ENCODE peak calls at places on chromosomes 5 and 9, in four cellular contexts. One of them, this sample, is unnamed.

GRCh38 chr9:16544842-16545241 is 325.6 kb downstream of the BNC2 start:
- DNase-seq in naive thymus-derived CD4-positive, alpha-beta T cell: no peak
- DNase-seq in small intestine: peak
- DNase-seq in skeletal muscle cell: no peak
- DNase-seq in this sample: no peak

GRCh38 chr9:125438506-125439433 is 177.1 kb downstream of the GAPVD1 start:
- DNase-seq in naive thymus-derived CD4-positive, alpha-beta T cell: no peak
- DNase-seq in skeletal muscle cell: no peak
- DNase-seq in small intestine: no peak
- DNase-seq in this sample: no peak

GRCh38 chr9:112430006-112430522 is 50.2 kb downstream of the HSDL2 start:
- DNase-seq in small intestine: no peak
- DNase-seq in naive thymus-derived CD4-positive, alpha-beta T cell: no peak
- DNase-seq in skeletal muscle cell: no peak
- DNase-seq in this sample: no peak

GRCh38 chr5:36029914-36030313 is 36.8 kb downstream of the UGT3A2 start:
- DNase-seq in skeletal muscle cell: no peak
- DNase-seq in small intestine: no peak
- DNase-seq in naive thymus-derived CD4-positive, alpha-beta T cell: no peak
- DNase-seq in this sample: no peak

GRCh38 chr9:128532581-128532980 is 19.8 kb upstream of the SPTAN1 start:
- DNase-seq in naive thymus-derived CD4-positive, alpha-beta T cell: no peak
- DNase-seq in skeletal muscle cell: no peak
- DNase-seq in small intestine: no peak
- DNase-seq in this sample: no peak

GRCh38 chr9:127985011-127985410 is 4.2 kb upstream of the EEIG1 start:
- DNase-seq in naive thymus-derived CD4-positive, alpha-beta T cell: no peak
- DNase-seq in small intestine: no peak
- DNase-seq in skeletal muscle cell: no peak
- DNase-seq in this sample: no peak

GRCh38 chr5:79122963-79123362 is 11.4 kb downstream of the BHMT start:
- DNase-seq in naive thymus-derived CD4-positive, alpha-beta T cell: no peak
- DNase-seq in small intestine: no peak
- DNase-seq in skeletal muscle cell: no peak
- DNase-seq in this sample: no peak

GRCh38 chr9:115980502-115980901 is 173.1 kb upstream of the PAPPA start:
- DNase-seq in small intestine: no peak
- DNase-seq in naive thymus-derived CD4-positive, alpha-beta T cell: no peak
- DNase-seq in skeletal muscle cell: no peak
- DNase-seq in this sample: no peak

GRCh38 chr5:5540065-5540464 is 117.6 kb downstream of the ICE1 start:
- DNase-seq in skeletal muscle cell: no peak
- DNase-seq in small intestine: no peak
- DNase-seq in naive thymus-derived CD4-positive, alpha-beta T cell: no peak
- DNase-seq in this sample: no peak

GRCh38 chr5:29508131-29508530 is 1685.4 kb upstream of the CDH6 start:
- DNase-seq in small intestine: no peak
- DNase-seq in naive thymus-derived CD4-positive, alpha-beta T cell: no peak
- DNase-seq in skeletal muscle cell: no peak
- DNase-seq in this sample: no peak

GRCh38 chr5:112862085-112862484 is 998 bp downstream of the SRP19 start:
- DNase-seq in small intestine: no peak
- DNase-seq in skeletal muscle cell: no peak
- DNase-seq in naive thymus-derived CD4-positive, alpha-beta T cell: no peak
- DNase-seq in this sample: no peak

GRCh38 chr5:88656196-88656935 is 226.6 kb downstream of the MEF2C start:
- DNase-seq in skeletal muscle cell: no peak
- DNase-seq in naive thymus-derived CD4-positive, alpha-beta T cell: no peak
- DNase-seq in small intestine: no peak
- DNase-seq in this sample: no peak

GRCh38 chr9:27292646-27293045 is 4.3 kb downstream of the EQTN start:
- DNase-seq in skeletal muscle cell: peak
- DNase-seq in small intestine: no peak
- DNase-seq in naive thymus-derived CD4-positive, alpha-beta T cell: no peak
- DNase-seq in this sample: no peak

GRCh38 chr5:74762599-74762998 is 4.3 kb downstream of the GFM2 start:
- DNase-seq in skeletal muscle cell: no peak
- DNase-seq in naive thymus-derived CD4-positive, alpha-beta T cell: no peak
- DNase-seq in small intestine: no peak
- DNase-seq in this sample: no peak

GRCh38 chr5:76025069-76025468 is 58.1 kb upstream of the SV2C start:
- DNase-seq in skeletal muscle cell: no peak
- DNase-seq in naive thymus-derived CD4-positive, alpha-beta T cell: no peak
- DNase-seq in small intestine: no peak
- DNase-seq in this sample: no peak

GRCh38 chr9:70477146-70477745 is 62.8 kb upstream of the KLF9 start:
- DNase-seq in small intestine: no peak
- DNase-seq in naive thymus-derived CD4-positive, alpha-beta T cell: no peak
- DNase-seq in skeletal muscle cell: no peak
- DNase-seq in this sample: no peak

GRCh38 chr5:43193171-43193951 is 1.3 kb downstream of the NIM1K start:
- DNase-seq in skeletal muscle cell: peak
- DNase-seq in small intestine: no peak
- DNase-seq in naive thymus-derived CD4-positive, alpha-beta T cell: peak
- DNase-seq in this sample: no peak

GRCh38 chr9:20988061-20988460 is 43.4 kb downstream of the HACD4 start:
- DNase-seq in naive thymus-derived CD4-positive, alpha-beta T cell: no peak
- DNase-seq in skeletal muscle cell: no peak
- DNase-seq in small intestine: no peak
- DNase-seq in this sample: no peak

GRCh38 chr9:124661184-124661755 is 109.8 kb downstream of the NR6A1 start:
- DNase-seq in naive thymus-derived CD4-positive, alpha-beta T cell: no peak
- DNase-seq in skeletal muscle cell: no peak
- DNase-seq in small intestine: no peak
- DNase-seq in this sample: no peak

GRCh38 chr9:37430841-37431597 is 8.5 kb downstream of the GRHPR start:
- DNase-seq in small intestine: peak
- DNase-seq in skeletal muscle cell: no peak
- DNase-seq in naive thymus-derived CD4-positive, alpha-beta T cell: no peak
- DNase-seq in this sample: no peak

GRCh38 chr9:93945400-93946337 is 9.5 kb downstream of the BARX1 start:
- DNase-seq in skeletal muscle cell: no peak
- DNase-seq in naive thymus-derived CD4-positive, alpha-beta T cell: no peak
- DNase-seq in small intestine: peak
- DNase-seq in this sample: no peak

GRCh38 chr5:158746979-158747378 is 352.7 kb downstream of the EBF1 start:
- DNase-seq in skeletal muscle cell: no peak
- DNase-seq in small intestine: no peak
- DNase-seq in naive thymus-derived CD4-positive, alpha-beta T cell: no peak
- DNase-seq in this sample: no peak

GRCh38 chr5:71533142-71533541 is 54.0 kb upstream of the MCCC2 start:
- DNase-seq in naive thymus-derived CD4-positive, alpha-beta T cell: no peak
- DNase-seq in skeletal muscle cell: peak
- DNase-seq in small intestine: no peak
- DNase-seq in this sample: no peak

GRCh38 chr9:4289411-4290380 is 10.2 kb downstream of the GLIS3 start:
- DNase-seq in small intestine: no peak
- DNase-seq in skeletal muscle cell: no peak
- DNase-seq in naive thymus-derived CD4-positive, alpha-beta T cell: no peak
- DNase-seq in this sample: no peak

GRCh38 chr9:78668148-78668825 is 371.4 kb downstream of the PSAT1 start:
- DNase-seq in small intestine: no peak
- DNase-seq in naive thymus-derived CD4-positive, alpha-beta T cell: no peak
- DNase-seq in skeletal muscle cell: no peak
- DNase-seq in this sample: no peak

GRCh38 chr9:19464764-19465570 is 56.2 kb downstream of the ACER2 start:
- DNase-seq in small intestine: peak
- DNase-seq in skeletal muscle cell: peak
- DNase-seq in naive thymus-derived CD4-positive, alpha-beta T cell: peak
- DNase-seq in this sample: peak

GRCh38 chr5:9533577-9534334 is 12.1 kb downstream of the SEMA5A start:
- DNase-seq in skeletal muscle cell: no peak
- DNase-seq in small intestine: no peak
- DNase-seq in naive thymus-derived CD4-positive, alpha-beta T cell: no peak
- DNase-seq in this sample: no peak

GRCh38 chr9:125894566-125894965 is 147.4 kb downstream of the PBX3 start:
- DNase-seq in skeletal muscle cell: no peak
- DNase-seq in small intestine: no peak
- DNase-seq in naive thymus-derived CD4-positive, alpha-beta T cell: no peak
- DNase-seq in this sample: no peak

GRCh38 chr9:109440117-109440515 is 58.0 kb downstream of the PTPN3 start:
- DNase-seq in skeletal muscle cell: no peak
- DNase-seq in naive thymus-derived CD4-positive, alpha-beta T cell: no peak
- DNase-seq in small intestine: no peak
- DNase-seq in this sample: no peak

GRCh38 chr5:1523793-1524480 is at the start of gene LPCAT1:
- DNase-seq in naive thymus-derived CD4-positive, alpha-beta T cell: peak
- DNase-seq in small intestine: peak
- DNase-seq in skeletal muscle cell: no peak
- DNase-seq in this sample: peak

GRCh38 chr5:36635721-36636390 is 29.4 kb downstream of the SLC1A3 start:
- DNase-seq in skeletal muscle cell: no peak
- DNase-seq in small intestine: no peak
- DNase-seq in naive thymus-derived CD4-positive, alpha-beta T cell: no peak
- DNase-seq in this sample: no peak

GRCh38 chr9:131528886-131529505 is 2.1 kb downstream of the UCK1 start:
- DNase-seq in small intestine: no peak
- DNase-seq in naive thymus-derived CD4-positive, alpha-beta T cell: no peak
- DNase-seq in skeletal muscle cell: no peak
- DNase-seq in this sample: no peak

GRCh38 chr5:67165524-67166459 is 30.8 kb downstream of the CD180 start:
- DNase-seq in skeletal muscle cell: peak
- DNase-seq in naive thymus-derived CD4-positive, alpha-beta T cell: peak
- DNase-seq in small intestine: peak
- DNase-seq in this sample: peak

GRCh38 chr9:20478780-20479179 is 143.5 kb downstream of the MLLT3 start:
- DNase-seq in skeletal muscle cell: no peak
- DNase-seq in naive thymus-derived CD4-positive, alpha-beta T cell: no peak
- DNase-seq in small intestine: no peak
- DNase-seq in this sample: no peak

GRCh38 chr9:76023715-76024195 is 133.3 kb downstream of the PCSK5 start:
- DNase-seq in skeletal muscle cell: no peak
- DNase-seq in naive thymus-derived CD4-positive, alpha-beta T cell: peak
- DNase-seq in small intestine: no peak
- DNase-seq in this sample: no peak

GRCh38 chr5:53429706-53430105 is 50.7 kb upstream of the FST start:
- DNase-seq in skeletal muscle cell: peak
- DNase-seq in naive thymus-derived CD4-positive, alpha-beta T cell: no peak
- DNase-seq in small intestine: no peak
- DNase-seq in this sample: no peak

GRCh38 chr5:121138952-121139351 is 674.9 kb downstream of the PRR16 start:
- DNase-seq in small intestine: no peak
- DNase-seq in skeletal muscle cell: no peak
- DNase-seq in naive thymus-derived CD4-positive, alpha-beta T cell: no peak
- DNase-seq in this sample: no peak

GRCh38 chr5:121144764-121145163 is 680.7 kb downstream of the PRR16 start:
- DNase-seq in small intestine: no peak
- DNase-seq in naive thymus-derived CD4-positive, alpha-beta T cell: no peak
- DNase-seq in skeletal muscle cell: no peak
- DNase-seq in this sample: no peak
- H3K4me3 ChIP-seq in small intestine: no peak
- H3K4me3 ChIP-seq in naive thymus-derived CD4-positive, alpha-beta T cell: no peak
- H3K4me3 ChIP-seq in skeletal muscle cell: no peak
- H3K4me3 ChIP-seq in this sample: no peak

GRCh38 chr5:27008604-27009564 is 29.5 kb downstream of the CDH9 start:
- DNase-seq in naive thymus-derived CD4-positive, alpha-beta T cell: no peak
- DNase-seq in skeletal muscle cell: no peak
- DNase-seq in small intestine: no peak
- DNase-seq in this sample: no peak
- H3K4me3 ChIP-seq in naive thymus-derived CD4-positive, alpha-beta T cell: no peak
- H3K4me3 ChIP-seq in skeletal muscle cell: no peak
- H3K4me3 ChIP-seq in small intestine: no peak
- H3K4me3 ChIP-seq in this sample: no peak

GRCh38 chr5:62306494-62307363 is 723 bp downstream of the KIF2A start:
- DNase-seq in naive thymus-derived CD4-positive, alpha-beta T cell: peak
- DNase-seq in skeletal muscle cell: no peak
- DNase-seq in small intestine: peak
- DNase-seq in this sample: peak
- H3K4me3 ChIP-seq in naive thymus-derived CD4-positive, alpha-beta T cell: peak
- H3K4me3 ChIP-seq in skeletal muscle cell: peak
- H3K4me3 ChIP-seq in small intestine: peak
- H3K4me3 ChIP-seq in this sample: peak

GRCh38 chr9:18233311-18233710 is 240.6 kb upstream of the ADAMTSL1 start:
- DNase-seq in small intestine: no peak
- DNase-seq in naive thymus-derived CD4-positive, alpha-beta T cell: no peak
- DNase-seq in skeletal muscle cell: no peak
- DNase-seq in this sample: no peak

GRCh38 chr9:18235181-18235908 is 238.6 kb upstream of the ADAMTSL1 start:
- DNase-seq in naive thymus-derived CD4-positive, alpha-beta T cell: no peak
- DNase-seq in skeletal muscle cell: no peak
- DNase-seq in small intestine: no peak
- DNase-seq in this sample: no peak

GRCh38 chr9:18228101-18228500 is 245.9 kb upstream of the ADAMTSL1 start:
- DNase-seq in small intestine: no peak
- DNase-seq in naive thymus-derived CD4-positive, alpha-beta T cell: no peak
- DNase-seq in skeletal muscle cell: no peak
- DNase-seq in this sample: no peak

GRCh38 chr9:18233776-18234445 is 240.0 kb upstream of the ADAMTSL1 start:
- DNase-seq in skeletal muscle cell: no peak
- DNase-seq in naive thymus-derived CD4-positive, alpha-beta T cell: no peak
- DNase-seq in small intestine: no peak
- DNase-seq in this sample: no peak

DNA sequence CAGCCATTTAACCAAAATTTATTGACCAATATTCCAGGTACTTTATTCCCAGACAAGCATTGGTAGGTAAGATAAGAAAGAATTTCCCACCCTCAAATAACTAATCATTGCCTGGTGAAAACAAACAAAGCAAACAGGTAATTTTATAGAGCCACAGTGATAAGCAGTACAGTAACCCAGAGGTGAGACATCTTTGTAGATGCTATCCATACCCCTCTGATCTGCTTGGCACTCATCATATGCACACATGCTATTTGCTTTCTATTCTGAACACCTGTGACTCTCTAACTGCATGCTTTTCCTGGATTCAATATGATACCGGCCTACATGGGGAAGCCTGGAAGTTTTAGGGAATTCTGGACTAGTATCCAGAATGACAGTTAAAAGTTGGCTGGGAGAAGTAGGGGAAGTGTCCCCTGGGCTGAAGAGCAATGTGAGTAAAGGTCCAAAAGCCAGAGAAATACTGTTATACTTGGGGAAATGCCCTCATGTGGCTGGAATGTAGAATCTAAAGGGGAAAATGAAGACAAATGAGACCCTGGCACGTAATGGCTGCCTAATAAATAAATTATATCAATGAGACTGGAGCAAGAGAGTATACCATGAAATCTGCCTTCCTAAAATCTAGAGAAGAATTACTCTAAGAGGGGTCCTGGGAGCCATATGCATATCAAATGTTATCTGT is 243.8 kb upstream of the ADAMTSL1 start:
- DNase-seq in skeletal muscle cell: no peak
- DNase-seq in small intestine: peak
- DNase-seq in naive thymus-derived CD4-positive, alpha-beta T cell: no peak
- DNase-seq in this sample: no peak
- H3K4me3 ChIP-seq in skeletal muscle cell: no peak
- H3K4me3 ChIP-seq in small intestine: no peak
- H3K4me3 ChIP-seq in naive thymus-derived CD4-positive, alpha-beta T cell: no peak
- H3K4me3 ChIP-seq in this sample: no peak

GRCh38 chr9:134612309-134612708 is 29.3 kb upstream of the COL5A1 start:
- DNase-seq in skeletal muscle cell: no peak
- DNase-seq in naive thymus-derived CD4-positive, alpha-beta T cell: no peak
- DNase-seq in small intestine: no peak
- DNase-seq in this sample: no peak
- H3K4me3 ChIP-seq in skeletal muscle cell: no peak
- H3K4me3 ChIP-seq in naive thymus-derived CD4-positive, alpha-beta T cell: no peak
- H3K4me3 ChIP-seq in small intestine: no peak
- H3K4me3 ChIP-seq in this sample: no peak

This sample was measured in prostate gland.